ENCODE peak calls at places on chromosome 10, in four cellular contexts. A is astrocyte of the spinal cord; W is CD4-positive, alpha-beta T cell; S is A549. U is an unnamed sample.

GRCh38 chr10:70518695-70519094 is 40.1 kb downstream of the PALD1 start:
- DNase-seq in A (peak), W (no peak), S (no peak), U (no peak)

GRCh38 chr10:78188459-78188858 is 154.8 kb downstream of the RPS24 start:
- DNase-seq in A (no peak), W (no peak), S (no peak), U (no peak)

GRCh38 chr10:113519616-113520015 is 33.2 kb upstream of the HABP2 start:
- DNase-seq in A (no peak), W (no peak), S (no peak), U (no peak)

GRCh38 chr10:22174442-22174841 is 43.4 kb downstream of the EBLN1 start:
- DNase-seq in A (no peak), W (no peak), S (no peak), U (no peak)

GRCh38 chr10:62580396-62580795 is 206.2 kb downstream of the ZNF365 start:
- DNase-seq in A (peak), W (no peak), S (no peak), U (no peak)

GRCh38 chr10:120184547-120185337 is 272.3 kb upstream of the PLPP4 start:
- DNase-seq in A (no peak), W (no peak), S (no peak), U (no peak)

GRCh38 chr10:114499630-114500190 is 95.4 kb upstream of the AFAP1L2 start:
- DNase-seq in A (no peak), W (peak), S (no peak), U (no peak)

GRCh38 chr10:114970515-114970914 is 32.5 kb downstream of the TRUB1 start:
- DNase-seq in A (no peak), W (no peak), S (no peak), U (no peak)

GRCh38 chr10:124453965-124454610 is 4.3 kb upstream of the NKX1-2 start:
- DNase-seq in A (no peak), W (no peak), S (no peak), U (no peak)

GRCh38 chr10:33163941-33164824 is 170.3 kb downstream of the NRP1 start:
- DNase-seq in A (peak), W (no peak), S (peak), U (no peak)

GRCh38 chr10:44725404-44725803 is 185.7 kb upstream of the TMEM72 start:
- DNase-seq in A (no peak), W (no peak), S (no peak), U (no peak)

GRCh38 chr10:35378547-35379210 is 42.4 kb downstream of the CCNY start:
- DNase-seq in A (peak), W (no peak), S (no peak), U (no peak)

GRCh38 chr10:34567854-34568253 is 247.2 kb downstream of the PARD3 start:
- DNase-seq in A (no peak), W (no peak), S (no peak), U (no peak)

GRCh38 chr10:103772096-103772845 is 83.1 kb downstream of the SH3PXD2A start:
- DNase-seq in A (peak), W (peak), S (peak), U (no peak)

GRCh38 chr10:59557052-59557451 is 152.6 kb downstream of the SLC16A9 start:
- DNase-seq in A (no peak), W (no peak), S (no peak), U (no peak)

GRCh38 chr10:65482848-65483247 is 1443.0 kb upstream of the LRRTM3 start:
- DNase-seq in A (no peak), W (no peak), S (no peak), U (no peak)

GRCh38 chr10:80509108-80509402 is 28.6 kb upstream of the SH2D4B start:
- DNase-seq in A (no peak), W (no peak), S (no peak), U (no peak)

GRCh38 chr10:64863836-64864235 is 1342.6 kb downstream of the REEP3 start:
- DNase-seq in A (no peak), W (no peak), S (no peak), U (no peak)

GRCh38 chr10:97771913-97772823 is at the start of gene SFRP5:
- DNase-seq in A (no peak), W (no peak), S (no peak), U (no peak)

GRCh38 chr10:58431903-58432302 is 46.7 kb downstream of the TFAM start:
- DNase-seq in A (peak), W (no peak), S (no peak), U (no peak)

GRCh38 chr10:91653214-91653875 is 20.5 kb upstream of the PPP1R3C start:
- DNase-seq in A (peak), W (no peak), S (no peak), U (peak)

GRCh38 chr10:61842755-61843497 is 58.6 kb upstream of the ARID5B start:
- DNase-seq in A (peak), W (no peak), S (no peak), U (peak)

GRCh38 chr10:97940534-97940933 is 89.9 kb downstream of the CRTAC1 start:
- DNase-seq in A (no peak), W (no peak), S (no peak), U (no peak)

GRCh38 chr10:69636626-69637550 is 6.8 kb downstream of the FAM241B start:
- DNase-seq in A (no peak), W (no peak), S (peak), U (no peak)

GRCh38 chr10:111360260-111360925 is 283.6 kb downstream of the ADRA2A start:
- DNase-seq in A (no peak), W (no peak), S (no peak), U (no peak)

GRCh38 chr10:63217120-63217605 is 84.0 kb downstream of the NRBF2 start:
- DNase-seq in A (peak), W (no peak), S (peak), U (no peak)

GRCh38 chr10:62384057-62384446 is 9.9 kb downstream of the ZNF365 start:
- DNase-seq in A (peak), W (peak), S (no peak), U (no peak)

GRCh38 chr10:82150123-82150900 is 275.3 kb downstream of the NRG3 start:
- DNase-seq in A (no peak), W (no peak), S (no peak), U (no peak)

GRCh38 chr10:102608487-102608886 is 35.8 kb upstream of the TRIM8 start:
- DNase-seq in A (no peak), W (no peak), S (no peak), U (no peak)

GRCh38 chr10:112526130-112526529 is 79.1 kb downstream of the VTI1A start:
- DNase-seq in A (no peak), W (no peak), S (no peak), U (no peak)

GRCh38 chr10:28815681-28816080 is 138.4 kb downstream of the BAMBI start:
- DNase-seq in A (no peak), W (no peak), S (no peak), U (no peak)

GRCh38 chr10:67079126-67079525 is 153.3 kb downstream of the LRRTM3 start:
- DNase-seq in A (no peak), W (no peak), S (no peak), U (no peak)

GRCh38 chr10:70815504-70816219 is at the start of gene SGPL1:
- DNase-seq in A (peak), W (peak), S (peak), U (no peak)

GRCh38 chr10:85641479-85641967 is 725.1 kb downstream of the GRID1 start:
- DNase-seq in A (peak), W (no peak), S (no peak), U (no peak)

GRCh38 chr10:124007102-124007772 is 86.2 kb downstream of the CHST15 start:
- DNase-seq in A (no peak), W (no peak), S (no peak), U (no peak)

GRCh38 chr10:1183033-1183396 is 126.8 kb downstream of the WDR37 start:
- DNase-seq in A (no peak), W (no peak), S (no peak), U (no peak)

GRCh38 chr10:1180071-1180730 is 124.0 kb downstream of the WDR37 start:
- DNase-seq in A (no peak), W (no peak), S (no peak), U (no peak)

GRCh38 chr10:1179346-1180070 is 123.3 kb downstream of the WDR37 start:
- DNase-seq in A (no peak), W (no peak), S (no peak), U (no peak)

GRCh38 chr10:1182280-1183032 is 126.3 kb downstream of the WDR37 start:
- DNase-seq in A (no peak), W (no peak), S (no peak), U (no peak)

GRCh38 chr10:1180836-1181235 is 124.7 kb downstream of the WDR37 start:
- DNase-seq in A (no peak), W (no peak), S (peak), U (no peak)
- TF ChIP-seq CTCF in A (no peak), W (no peak), S (no peak), U (no peak)

GRCh38 chr10:13924020-13924725 is 337.4 kb downstream of the PRPF18 start:
- DNase-seq in A (peak), W (no peak), S (no peak), U (peak)
- TF ChIP-seq CTCF in A (no peak), W (no peak), S (no peak), U (no peak)

DNA sequence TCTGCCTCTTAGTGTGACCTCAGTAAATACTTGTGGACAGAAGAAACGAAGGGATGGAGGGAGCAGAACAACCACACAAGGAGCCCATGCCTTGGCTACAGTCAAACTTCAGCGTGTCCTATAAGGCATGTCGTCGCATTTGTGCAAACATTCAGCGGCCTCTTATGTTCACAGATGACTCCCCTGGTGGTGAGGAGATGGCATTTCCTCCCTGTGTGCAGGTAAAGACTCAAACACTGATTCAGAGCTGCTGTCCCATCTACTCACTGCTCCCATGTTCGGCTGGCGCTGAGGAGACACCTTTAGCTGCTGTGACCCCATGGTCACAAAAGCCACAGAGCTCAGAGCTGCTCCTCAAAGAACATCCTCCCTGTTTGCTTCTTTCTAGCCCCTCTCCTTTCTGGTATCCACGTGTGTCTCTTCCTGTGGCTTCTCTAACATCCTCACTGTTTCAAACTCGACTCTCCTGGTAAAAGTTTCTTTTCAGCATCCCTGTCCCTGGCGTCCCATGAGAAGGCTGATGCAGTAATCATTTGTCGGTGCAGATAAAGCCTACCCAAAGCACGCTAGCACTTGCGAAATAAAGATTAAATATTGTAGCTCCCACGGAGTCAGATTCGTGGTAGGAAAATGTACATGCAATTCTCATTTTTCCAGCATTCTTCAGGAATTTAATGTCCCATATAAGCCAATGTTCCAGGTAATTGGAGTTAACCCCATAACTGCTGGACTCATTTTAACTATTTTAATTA is 124.9 kb upstream of the NEBL start:
- DNase-seq in A (no peak), W (no peak), S (peak), U (no peak)
- TF ChIP-seq CTCF in A (peak), W (no peak), S (no peak), U (peak)

DNA sequence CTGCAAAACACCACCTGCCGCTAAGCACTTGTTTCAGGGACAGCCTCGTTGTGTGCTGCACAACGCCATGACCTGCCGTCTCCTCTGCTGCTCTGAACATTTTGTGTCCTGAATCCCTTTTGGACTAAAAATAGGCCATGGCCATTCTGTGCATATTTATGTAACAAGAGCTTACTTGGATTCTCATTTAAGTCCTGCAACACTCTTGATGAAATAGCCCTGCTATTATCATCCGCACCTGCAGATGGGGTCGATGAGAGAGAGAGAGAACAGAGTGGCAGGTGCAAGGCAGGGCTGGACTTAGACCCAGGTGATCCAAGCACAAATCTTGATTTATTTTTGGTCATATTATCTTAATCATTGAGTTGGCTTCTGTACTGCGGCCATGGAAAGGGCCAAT is 121.2 kb upstream of the PRKCQ start:
- DNase-seq in A (no peak), W (no peak), S (no peak), U (no peak)
- TF ChIP-seq CTCF in A (peak), W (no peak), S (peak), U (peak)

GRCh38 chr10:3728563-3728962 is 56.4 kb downstream of the KLF6 start:
- DNase-seq in A (no peak), W (no peak), S (no peak), U (no peak)
- TF ChIP-seq CTCF in A (no peak), W (no peak), S (no peak), U (no peak)

DNA sequence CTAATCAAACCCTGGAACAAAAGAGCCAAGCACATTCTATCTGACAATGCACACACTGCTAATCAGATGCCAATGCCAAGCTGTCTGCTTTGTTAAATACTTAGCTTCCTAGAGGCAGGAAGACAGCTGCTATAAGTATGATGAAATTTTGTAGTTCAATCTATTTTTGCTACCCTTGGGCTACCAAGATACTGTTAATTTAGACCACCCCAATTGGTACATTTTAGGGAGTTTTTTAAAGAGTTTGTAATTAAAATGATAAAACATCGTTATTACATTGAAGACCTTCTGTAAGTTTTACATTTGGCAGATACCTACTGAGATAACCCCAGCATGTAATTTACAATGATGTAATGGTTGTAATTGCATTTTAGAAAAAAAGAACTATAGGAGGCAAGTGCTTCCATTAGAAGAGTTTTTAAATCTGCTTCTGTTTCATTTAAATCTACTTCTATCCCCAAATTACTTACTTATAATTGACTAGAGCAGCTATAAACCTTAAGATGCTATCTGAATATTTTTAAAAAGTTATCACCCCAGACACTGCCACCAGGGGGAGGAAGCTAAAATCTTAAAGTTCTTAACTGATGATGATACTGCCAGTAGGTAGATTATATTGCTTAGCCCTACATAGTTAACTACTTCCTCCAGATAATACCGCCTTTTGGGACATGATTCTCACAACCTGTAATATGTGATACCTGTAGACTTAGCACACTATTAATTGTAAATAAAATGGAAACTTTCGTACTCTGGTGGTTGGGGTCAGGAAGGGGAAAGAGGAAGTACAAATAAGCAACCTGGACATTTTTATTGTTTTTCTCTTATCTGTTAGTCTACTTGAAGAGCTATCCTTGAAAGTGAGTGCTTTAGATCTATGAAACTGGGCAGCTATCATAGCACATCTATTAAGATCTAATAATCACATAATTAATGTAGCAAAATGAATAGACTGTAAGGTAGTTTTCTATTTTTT is 268.8 kb downstream of the ADK start:
- DNase-seq in A (peak), W (no peak), S (peak), U (no peak)
- TF ChIP-seq CTCF in A (peak), W (peak), S (peak), U (peak)

GRCh38 chr10:100223879-100224278 is 5.5 kb downstream of the CHUK start:
- DNase-seq in A (no peak), W (no peak), S (no peak), U (no peak)

GRCh38 chr10:100222529-100222928 is 6.9 kb downstream of the CHUK start:
- DNase-seq in A (no peak), W (no peak), S (no peak), U (no peak)
- TF ChIP-seq CTCF in A (no peak), W (no peak), S (no peak), U (no peak)

U was measured in epithelial cell of proximal tubule.